ENCODE peak calls at places on chromosome 10, in four cellular contexts. E is activated naive CD8-positive, alpha-beta T cell treated with anti-CD3 and anti-CD28 coated beads, Interleukin-2, amount 50 U/mL, for 24 hours; J is psoas muscle; L is activated CD4-positive, alpha-beta T cell treated with anti-CD3 and anti-CD28 coated beads, Interleukin-2, amount 50 U/mL, for 48 hours. S is an unnamed sample.

GRCh38 chr10:89165923-89166322 is 41.2 kb downstream of the CH25H start:
- DNase-seq in E (no peak), J (no peak), L (no peak), S (no peak)

GRCh38 chr10:54622017-54622416 is 179.0 kb downstream of the PCDH15 start:
- DNase-seq in J (no peak), L (no peak), E (no peak), S (no peak)

GRCh38 chr10:5545778-5546710 is 21.3 kb downstream of the CALML3 start:
- DNase-seq in L (no peak), J (peak; percentile 44), E (no peak), S (no peak)

GRCh38 chr10:69657866-69658265 is 27.8 kb downstream of the FAM241B start:
- DNase-seq in J (no peak), L (no peak), E (no peak), S (no peak)

GRCh38 chr10:123556736-123557135 is 109.4 kb upstream of the GPR26 start:
- DNase-seq in E (no peak), L (no peak), J (no peak), S (no peak)

GRCh38 chr10:15325243-15326002 is 45.7 kb downstream of the FAM171A1 start:
- DNase-seq in E (no peak), L (no peak), J (peak; percentile 27), S (peak; percentile 8)

GRCh38 chr10:93333278-93333978 is 148.7 kb downstream of the MYOF start:
- DNase-seq in J (no peak), E (no peak), L (no peak), S (no peak)

GRCh38 chr10:124560377-124560776 is 98.8 kb downstream of the LHPP start:
- DNase-seq in E (no peak), L (no peak), J (peak; percentile 69), S (peak; percentile 15)

GRCh38 chr10:13775786-13776780 is 189.3 kb downstream of the PRPF18 start:
- DNase-seq in E (no peak), L (no peak), J (no peak), S (no peak)

GRCh38 chr10:20855398-20856038 is 41.6 kb downstream of the NEBL start:
- DNase-seq in J (no peak), L (no peak), E (no peak), S (peak; percentile 76)

GRCh38 chr10:128539784-128540759 is 413.8 kb upstream of the MKI67 start:
- DNase-seq in J (no peak), L (no peak), E (no peak), S (no peak)

GRCh38 chr10:21473135-21473534 is 52.3 kb downstream of the SKIDA1 start:
- DNase-seq in E (no peak), J (no peak), L (no peak), S (no peak)

GRCh38 chr10:132722980-132723970 is 62.7 kb downstream of the NKX6-2 start:
- DNase-seq in E (no peak), J (peak; percentile 71), L (no peak), S (no peak)

GRCh38 chr10:62166331-62167154 is 102.1 kb downstream of the RTKN2 start:
- DNase-seq in J (peak; percentile 32), L (no peak), E (no peak), S (peak; percentile 34)

GRCh38 chr10:31659665-31660064 is 269.0 kb downstream of the ARHGAP12 start:
- DNase-seq in J (no peak), L (no peak), E (no peak), S (no peak)

GRCh38 chr10:83995932-83996331 is 143.4 kb upstream of the GHITM start:
- DNase-seq in L (no peak), E (no peak), J (no peak), S (no peak)

GRCh38 chr10:46524471-46525176 is 31.8 kb downstream of the GPRIN2 start:
- DNase-seq in J (peak; percentile 11), E (no peak), L (no peak), S (no peak)

GRCh38 chr10:14658331-14659122 is 116.2 kb downstream of the FAM107B start:
- DNase-seq in J (no peak), L (no peak), E (no peak), S (no peak)

GRCh38 chr10:123404357-123404756 is 250.2 kb downstream of the BUB3 start:
- DNase-seq in L (no peak), E (no peak), J (no peak), S (no peak)

GRCh38 chr10:80090120-80090519 is 11.7 kb downstream of the TMEM254 start:
- DNase-seq in E (no peak), J (no peak), L (no peak), S (no peak)

GRCh38 chr10:21364196-21365114 is 161.0 kb downstream of the SKIDA1 start:
- DNase-seq in J (peak; percentile 19), E (no peak), L (no peak), S (no peak)

GRCh38 chr10:99435986-99436633 is 5.7 kb upstream of the GOT1 start:
- DNase-seq in L (no peak), J (no peak), E (no peak), S (peak; percentile 92)

GRCh38 chr10:113023017-113023416 is 73.0 kb downstream of the TCF7L2 start:
- DNase-seq in J (no peak), L (no peak), E (no peak), S (no peak)

GRCh38 chr10:34024708-34025425 is 690.4 kb upstream of the NRP1 start:
- DNase-seq in E (no peak), J (peak; percentile 35), L (peak; percentile 8), S (no peak)

GRCh38 chr10:102059987-102060386 is 4.0 kb upstream of the ARMH3 start:
- DNase-seq in E (no peak), L (no peak), J (no peak), S (no peak)

GRCh38 chr10:90328896-90329295 is 528.9 kb downstream of the HTR7 start:
- DNase-seq in J (no peak), E (no peak), L (no peak), S (no peak)

GRCh38 chr10:59793924-59794323 is 40.7 kb upstream of the MRLN start:
- DNase-seq in J (no peak), L (no peak), E (no peak), S (no peak)

GRCh38 chr10:6053816-6054581 is 8.2 kb downstream of the IL2RA start:
- DNase-seq in J (peak; percentile 20), E (no peak), L (peak; percentile 65), S (no peak)

S was measured in Kasumi-1.